ENCODE peak calls at places on chromosomes 13 and 19, in six cellular contexts. Z is H1, L is neuronal stem cell, C is IMR-90, M is mesendoderm, F is mesenchymal stem cell. Q is an unnamed sample.

GRCh38 chr19:29748996-29749395 is 33.9 kb upstream of the C19orf12 start:
- DNase-seq in M (no peak), L (no peak), F (no peak), Z (no peak), C (no peak), Q (no peak)

GRCh38 chr19:6532244-6532999 is 1.6 kb downstream of the TNFSF9 start:
- DNase-seq in M (no peak), L (no peak), F (no peak), Z (no peak), C (no peak), Q (no peak)

GRCh38 chr19:18232540-18233223 is 6.4 kb upstream of the PDE4C start:
- DNase-seq in C (no peak), F (peak), M (peak), L (peak), Z (no peak), Q (peak)

GRCh38 chr13:82344867-82345266 is 1537.4 kb downstream of the SLITRK1 start:
- DNase-seq in F (no peak), C (no peak), Z (no peak), M (no peak), L (no peak), Q (no peak)

GRCh38 chr19:47188507-47189033 is 42.4 kb downstream of the BBC3 start:
- DNase-seq in Z (no peak), M (no peak), C (no peak), F (no peak), L (no peak), Q (no peak)

GRCh38 chr19:44696939-44697669 is 1.8 kb upstream of the CEACAM16 start:
- DNase-seq in C (no peak), M (peak), L (no peak), F (no peak), Z (no peak), Q (peak)

GRCh38 chr19:12043752-12044422 is 8.4 kb upstream of the ZNF433 start:
- DNase-seq in L (no peak), C (no peak), F (no peak), Z (no peak), M (no peak), Q (no peak)

GRCh38 chr19:18542936-18543813 is at the start of gene FKBP8:
- DNase-seq in M (peak), L (peak), F (peak), C (peak), Z (peak), Q (peak)

GRCh38 chr13:52447815-52448552 is 2.5 kb downstream of the VPS36 start:
- DNase-seq in L (no peak), Z (no peak), C (no peak), M (peak), F (no peak), Q (no peak)

GRCh38 chr19:18589380-18590272 is 1.0 kb downstream of the REX1BD start:
- DNase-seq in Z (peak), C (peak), M (peak), F (peak), L (peak), Q (peak)

GRCh38 chr19:47549341-47549768 is 23.6 kb downstream of the ZNF541 start:
- DNase-seq in Z (no peak), C (no peak), M (no peak), F (no peak), L (no peak), Q (no peak)

DNA sequence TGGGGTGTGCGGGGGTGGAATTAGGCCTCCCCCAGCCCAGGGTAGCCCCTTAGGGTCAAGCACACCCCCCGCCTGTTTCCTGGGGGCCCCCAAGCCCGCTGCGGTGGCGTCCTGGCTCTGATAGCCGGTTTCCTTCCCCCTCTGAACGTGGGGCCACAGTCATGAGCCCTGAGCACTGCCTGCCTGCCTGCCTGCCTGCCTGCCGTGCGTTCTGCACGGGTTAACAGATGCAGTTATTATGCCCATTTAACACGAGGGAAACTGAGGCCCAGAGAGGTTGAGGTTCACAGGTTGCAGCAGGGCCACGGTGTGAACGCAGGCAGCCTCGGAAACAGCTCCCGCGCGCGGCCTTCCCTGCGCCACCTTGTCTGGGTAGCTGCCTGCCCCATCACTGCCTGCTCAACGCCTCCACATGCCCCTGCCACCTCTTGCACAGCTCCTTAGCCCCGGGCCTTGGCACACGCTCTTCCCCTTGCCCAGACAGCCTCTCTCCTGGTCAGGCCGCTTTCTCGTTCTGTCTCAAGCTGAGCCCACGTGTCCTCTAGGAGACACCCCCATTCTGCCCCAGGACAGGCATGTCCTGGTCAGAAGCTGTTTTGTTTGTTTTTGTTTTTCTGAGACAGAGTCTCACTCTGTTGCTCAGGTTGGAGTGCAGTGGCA is 1.2 kb upstream of the GAMT start:
- DNase-seq in L (no peak), Z (no peak), C (no peak), F (no peak), M (no peak), Q (no peak)
- H2AK5ac ChIP-seq in L (peak), Z (peak), C (no peak), F (no peak), M (no peak), Q (no peak)

GRCh38 chr19:35939307-35940077 is 3.3 kb downstream of the LRFN3 start:
- DNase-seq in C (no peak), Z (no peak), L (no peak), F (no peak), M (no peak), Q (no peak)

GRCh38 chr19:35936738-35937268 is 629 bp downstream of the LRFN3 start:
- DNase-seq in L (no peak), C (no peak), M (no peak), Z (no peak), F (no peak), Q (no peak)

GRCh38 chr19:35937345-35938281 is 1.4 kb downstream of the LRFN3 start:
- DNase-seq in C (no peak), F (no peak), M (peak), L (no peak), Z (no peak), Q (no peak)

GRCh38 chr19:35938282-35939224 is 2.4 kb downstream of the LRFN3 start:
- DNase-seq in Z (no peak), L (no peak), C (no peak), F (no peak), M (no peak), Q (no peak)

GRCh38 chr19:35935911-35936737 is at the start of gene LRFN3:
- DNase-seq in F (peak), C (peak), L (peak), M (peak), Z (no peak), Q (peak)
- H2AK5ac ChIP-seq in F (no peak), C (peak), L (peak), M (no peak), Z (no peak), Q (no peak)

DNA sequence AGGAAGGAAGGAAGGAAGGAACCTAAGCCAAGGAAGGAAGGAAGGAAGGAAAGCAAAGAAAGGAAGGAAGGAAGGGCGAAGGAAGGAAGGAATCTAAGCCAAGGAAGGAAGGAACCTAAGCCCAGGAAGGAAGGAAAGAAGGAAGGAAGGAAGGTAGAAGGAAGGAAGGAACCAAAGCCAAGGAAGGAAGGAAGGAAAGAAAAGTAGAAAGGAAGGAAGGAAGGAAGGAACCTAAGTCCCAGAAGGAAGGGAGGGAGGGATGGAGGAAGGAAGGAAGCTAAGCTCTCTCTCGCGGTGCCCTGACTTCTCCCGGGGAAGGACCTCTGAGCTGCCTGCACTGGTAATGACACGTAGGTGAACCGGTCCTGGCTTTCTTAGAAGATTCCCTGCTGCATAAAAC is 1.3 kb upstream of the RUBCNL start:
- DNase-seq in M (no peak), C (no peak), L (no peak), F (no peak), Z (no peak), Q (no peak)
- H2AK5ac ChIP-seq in M (no peak), C (no peak), L (no peak), F (no peak), Z (peak), Q (no peak)

GRCh38 chr19:41263850-41264580 is at the start of gene HNRNPUL1:
- DNase-seq in C (peak), Z (peak), M (peak), F (peak), L (peak), Q (peak)
- H2AK5ac ChIP-seq in C (peak), Z (peak), M (peak), F (peak), L (peak), Q (no peak)

GRCh38 chr19:42076375-42076944 is 494 bp downstream of the ZNF574 start:
- DNase-seq in M (no peak), Z (no peak), L (no peak), F (no peak), C (no peak), Q (no peak)
- H2AK5ac ChIP-seq in M (no peak), Z (no peak), L (peak), F (no peak), C (peak), Q (no peak)

DNA sequence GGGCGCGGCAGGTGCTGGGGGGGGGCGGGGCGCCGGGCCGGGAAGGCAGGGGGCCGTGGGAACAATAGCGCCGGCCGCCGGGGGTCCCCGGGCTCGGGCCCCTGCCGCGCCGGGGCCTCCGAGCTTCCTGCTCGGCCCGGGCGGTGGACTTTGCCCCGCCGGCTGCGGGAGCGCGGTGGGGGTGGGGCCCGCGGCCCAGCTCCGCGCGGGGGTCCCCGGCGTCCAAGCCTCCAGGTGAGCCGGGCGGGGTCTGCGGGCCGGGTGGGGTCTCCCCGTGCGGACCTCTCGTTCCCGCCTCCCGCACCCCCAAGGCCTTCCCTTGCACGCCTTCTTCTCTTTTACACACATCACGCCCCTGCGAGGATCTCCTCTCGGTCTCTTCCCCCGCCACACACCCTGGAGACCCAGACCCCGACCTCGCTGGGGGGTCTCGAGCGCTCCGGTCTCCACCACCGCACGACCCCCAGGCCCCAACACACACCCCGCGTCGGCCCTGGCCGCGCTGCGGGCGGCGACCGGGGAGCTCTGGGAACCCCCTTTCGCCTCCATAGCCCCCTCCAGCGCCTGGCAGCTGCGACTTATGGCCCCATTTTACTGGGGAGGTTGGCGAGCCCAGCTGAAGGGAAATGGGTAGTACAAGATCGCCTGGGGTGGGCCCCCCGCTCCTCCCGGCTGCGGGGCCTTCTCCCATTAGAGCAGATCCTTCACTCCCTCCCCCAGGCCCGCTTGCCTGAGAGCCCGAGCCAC is 701 bp downstream of the CAMSAP3 start:
- DNase-seq in C (no peak), F (no peak), Z (no peak), L (no peak), M (no peak), Q (no peak)
- H2AK5ac ChIP-seq in C (no peak), F (no peak), Z (no peak), L (peak), M (no peak), Q (no peak)

Q was measured in H9.